ENCODE peak calls at places on chromosomes 12 and 14, in eight cellular contexts. One of them, this sample, is unnamed.
A peak's percentile ranks its signal among the peaks of the same experiment; 100 is the strongest.

GRCh38 chr14:54177861-54178591 is 218.8 kb upstream of the CDKN3 start:
- DNase-seq in OCI-LY7: no peak
- DNase-seq in HepG2: no peak
- DNase-seq in EL: peak; percentile 20
- DNase-seq in ACHN: peak; percentile 10
- DNase-seq in activated naive CD4-positive, alpha-beta T cell treated with anti-CD3 and anti-CD28 coated beads, Interleukin-2, amount 50 U/mL, for 16 hours: no peak
- DNase-seq in tibial artery: no peak
- DNase-seq in GM04504: no peak
- DNase-seq in this sample: no peak

GRCh38 chr12:130872179-130873096 is 572 bp downstream of the RAN start:
- DNase-seq in OCI-LY7: peak; percentile 57
- DNase-seq in GM04504: no peak
- DNase-seq in tibial artery: peak; percentile 69
- DNase-seq in activated naive CD4-positive, alpha-beta T cell treated with anti-CD3 and anti-CD28 coated beads, Interleukin-2, amount 50 U/mL, for 16 hours: peak; percentile 60
- DNase-seq in EL: peak; percentile 29
- DNase-seq in HepG2: no peak
- DNase-seq in ACHN: peak; percentile 44
- DNase-seq in this sample: peak; percentile 50

GRCh38 chr12:42759622-42760273 is 170.2 kb upstream of the PRICKLE1 start:
- DNase-seq in tibial artery: peak; percentile 80
- DNase-seq in activated naive CD4-positive, alpha-beta T cell treated with anti-CD3 and anti-CD28 coated beads, Interleukin-2, amount 50 U/mL, for 16 hours: no peak
- DNase-seq in HepG2: no peak
- DNase-seq in GM04504: peak; percentile 52
- DNase-seq in ACHN: peak; percentile 51
- DNase-seq in EL: peak; percentile 15
- DNase-seq in OCI-LY7: no peak
- DNase-seq in this sample: no peak

GRCh38 chr14:96795443-96795842 is 1.7 kb upstream of the VRK1 start:
- DNase-seq in activated naive CD4-positive, alpha-beta T cell treated with anti-CD3 and anti-CD28 coated beads, Interleukin-2, amount 50 U/mL, for 16 hours: no peak
- DNase-seq in tibial artery: no peak
- DNase-seq in GM04504: no peak
- DNase-seq in OCI-LY7: no peak
- DNase-seq in EL: no peak
- DNase-seq in HepG2: no peak
- DNase-seq in ACHN: no peak
- DNase-seq in this sample: no peak

GRCh38 chr14:51865953-51866747 is 5.7 kb downstream of the GNG2 start:
- DNase-seq in EL: no peak
- DNase-seq in activated naive CD4-positive, alpha-beta T cell treated with anti-CD3 and anti-CD28 coated beads, Interleukin-2, amount 50 U/mL, for 16 hours: no peak
- DNase-seq in OCI-LY7: no peak
- DNase-seq in ACHN: no peak
- DNase-seq in HepG2: no peak
- DNase-seq in GM04504: no peak
- DNase-seq in tibial artery: no peak
- DNase-seq in this sample: peak; percentile 28

GRCh38 chr14:103187911-103188310 is 64.7 kb downstream of the TNFAIP2 start:
- DNase-seq in OCI-LY7: no peak
- DNase-seq in ACHN: no peak
- DNase-seq in tibial artery: no peak
- DNase-seq in EL: no peak
- DNase-seq in HepG2: no peak
- DNase-seq in GM04504: no peak
- DNase-seq in activated naive CD4-positive, alpha-beta T cell treated with anti-CD3 and anti-CD28 coated beads, Interleukin-2, amount 50 U/mL, for 16 hours: no peak
- DNase-seq in this sample: no peak

GRCh38 chr12:50057000-50057841 is at the start of gene ASIC1:
- DNase-seq in OCI-LY7: peak; percentile 45
- DNase-seq in ACHN: peak; percentile 72
- DNase-seq in activated naive CD4-positive, alpha-beta T cell treated with anti-CD3 and anti-CD28 coated beads, Interleukin-2, amount 50 U/mL, for 16 hours: peak; percentile 64
- DNase-seq in tibial artery: peak; percentile 78
- DNase-seq in EL: peak; percentile 69
- DNase-seq in HepG2: no peak
- DNase-seq in GM04504: no peak
- DNase-seq in this sample: peak; percentile 58

GRCh38 chr12:67881565-67881964 is 107.7 kb upstream of the IFNG-AS1 start:
- DNase-seq in GM04504: no peak
- DNase-seq in EL: no peak
- DNase-seq in tibial artery: no peak
- DNase-seq in HepG2: no peak
- DNase-seq in OCI-LY7: no peak
- DNase-seq in activated naive CD4-positive, alpha-beta T cell treated with anti-CD3 and anti-CD28 coated beads, Interleukin-2, amount 50 U/mL, for 16 hours: no peak
- DNase-seq in ACHN: no peak
- DNase-seq in this sample: no peak

GRCh38 chr12:3534511-3534910 is 43.5 kb downstream of the PRMT8 start:
- DNase-seq in HepG2: no peak
- DNase-seq in EL: no peak
- DNase-seq in ACHN: no peak
- DNase-seq in GM04504: no peak
- DNase-seq in tibial artery: no peak
- DNase-seq in OCI-LY7: no peak
- DNase-seq in activated naive CD4-positive, alpha-beta T cell treated with anti-CD3 and anti-CD28 coated beads, Interleukin-2, amount 50 U/mL, for 16 hours: no peak
- DNase-seq in this sample: no peak

GRCh38 chr14:38129705-38130104 is 78.0 kb upstream of the SSTR1 start:
- DNase-seq in EL: no peak
- DNase-seq in OCI-LY7: no peak
- DNase-seq in activated naive CD4-positive, alpha-beta T cell treated with anti-CD3 and anti-CD28 coated beads, Interleukin-2, amount 50 U/mL, for 16 hours: peak; percentile 46
- DNase-seq in HepG2: no peak
- DNase-seq in tibial artery: no peak
- DNase-seq in GM04504: no peak
- DNase-seq in ACHN: no peak
- DNase-seq in this sample: peak; percentile 24

GRCh38 chr14:32609388-32609787 is 280.3 kb downstream of the AKAP6 start:
- DNase-seq in EL: no peak
- DNase-seq in ACHN: no peak
- DNase-seq in HepG2: no peak
- DNase-seq in OCI-LY7: no peak
- DNase-seq in activated naive CD4-positive, alpha-beta T cell treated with anti-CD3 and anti-CD28 coated beads, Interleukin-2, amount 50 U/mL, for 16 hours: no peak
- DNase-seq in tibial artery: no peak
- DNase-seq in GM04504: no peak
- DNase-seq in this sample: no peak

GRCh38 chr12:57229041-57229633 is 374 bp upstream of the SHMT2 start:
- DNase-seq in OCI-LY7: peak; percentile 50
- DNase-seq in HepG2: no peak
- DNase-seq in EL: no peak
- DNase-seq in tibial artery: no peak
- DNase-seq in GM04504: no peak
- DNase-seq in ACHN: no peak
- DNase-seq in activated naive CD4-positive, alpha-beta T cell treated with anti-CD3 and anti-CD28 coated beads, Interleukin-2, amount 50 U/mL, for 16 hours: no peak
- DNase-seq in this sample: peak; percentile 14

GRCh38 chr14:91888641-91889476 is 21.5 kb upstream of the TC2N start:
- DNase-seq in HepG2: no peak
- DNase-seq in activated naive CD4-positive, alpha-beta T cell treated with anti-CD3 and anti-CD28 coated beads, Interleukin-2, amount 50 U/mL, for 16 hours: no peak
- DNase-seq in GM04504: no peak
- DNase-seq in tibial artery: no peak
- DNase-seq in EL: no peak
- DNase-seq in OCI-LY7: no peak
- DNase-seq in ACHN: no peak
- DNase-seq in this sample: no peak

GRCh38 chr12:66296171-66296683 is 6.1 kb upstream of the HELB start:
- DNase-seq in ACHN: no peak
- DNase-seq in activated naive CD4-positive, alpha-beta T cell treated with anti-CD3 and anti-CD28 coated beads, Interleukin-2, amount 50 U/mL, for 16 hours: no peak
- DNase-seq in OCI-LY7: no peak
- DNase-seq in HepG2: no peak
- DNase-seq in EL: no peak
- DNase-seq in GM04504: no peak
- DNase-seq in tibial artery: no peak
- DNase-seq in this sample: no peak

GRCh38 chr12:121781751-121782615 is 11.5 kb downstream of the RHOF start:
- DNase-seq in OCI-LY7: peak; percentile 48
- DNase-seq in activated naive CD4-positive, alpha-beta T cell treated with anti-CD3 and anti-CD28 coated beads, Interleukin-2, amount 50 U/mL, for 16 hours: peak; percentile 63
- DNase-seq in HepG2: peak; percentile 68
- DNase-seq in EL: peak; percentile 31
- DNase-seq in GM04504: no peak
- DNase-seq in ACHN: no peak
- DNase-seq in tibial artery: no peak
- DNase-seq in this sample: peak; percentile 63

GRCh38 chr12:57735952-57736742 is 2.4 kb downstream of the AGAP2 start:
- DNase-seq in activated naive CD4-positive, alpha-beta T cell treated with anti-CD3 and anti-CD28 coated beads, Interleukin-2, amount 50 U/mL, for 16 hours: no peak
- DNase-seq in ACHN: peak; percentile 68
- DNase-seq in HepG2: peak; percentile 37
- DNase-seq in tibial artery: no peak
- DNase-seq in EL: peak; percentile 65
- DNase-seq in OCI-LY7: no peak
- DNase-seq in GM04504: no peak
- DNase-seq in this sample: no peak

GRCh38 chr14:104290058-104290667 is 151.8 kb downstream of the KIF26A start:
- DNase-seq in HepG2: no peak
- DNase-seq in activated naive CD4-positive, alpha-beta T cell treated with anti-CD3 and anti-CD28 coated beads, Interleukin-2, amount 50 U/mL, for 16 hours: peak; percentile 4
- DNase-seq in ACHN: no peak
- DNase-seq in GM04504: no peak
- DNase-seq in OCI-LY7: no peak
- DNase-seq in EL: no peak
- DNase-seq in tibial artery: peak; percentile 38
- DNase-seq in this sample: no peak

GRCh38 chr14:59332727-59333126 is 132.5 kb downstream of the GPR135 start:
- DNase-seq in OCI-LY7: no peak
- DNase-seq in ACHN: no peak
- DNase-seq in EL: peak; percentile 82
- DNase-seq in tibial artery: no peak
- DNase-seq in GM04504: peak; percentile 60
- DNase-seq in activated naive CD4-positive, alpha-beta T cell treated with anti-CD3 and anti-CD28 coated beads, Interleukin-2, amount 50 U/mL, for 16 hours: no peak
- DNase-seq in HepG2: no peak
- DNase-seq in this sample: no peak

GRCh38 chr12:85835417-85835809 is 796 bp downstream of the RASSF9 start:
- DNase-seq in ACHN: peak; percentile 50
- DNase-seq in tibial artery: no peak
- DNase-seq in EL: no peak
- DNase-seq in HepG2: no peak
- DNase-seq in OCI-LY7: no peak
- DNase-seq in activated naive CD4-positive, alpha-beta T cell treated with anti-CD3 and anti-CD28 coated beads, Interleukin-2, amount 50 U/mL, for 16 hours: no peak
- DNase-seq in GM04504: no peak
- DNase-seq in this sample: no peak

GRCh38 chr12:121611306-121611705 is 15.0 kb upstream of the ORAI1 start:
- DNase-seq in EL: no peak
- DNase-seq in tibial artery: no peak
- DNase-seq in activated naive CD4-positive, alpha-beta T cell treated with anti-CD3 and anti-CD28 coated beads, Interleukin-2, amount 50 U/mL, for 16 hours: peak; percentile 23
- DNase-seq in OCI-LY7: peak; percentile 48
- DNase-seq in ACHN: no peak
- DNase-seq in GM04504: no peak
- DNase-seq in HepG2: no peak
- DNase-seq in this sample: no peak

GRCh38 chr12:45726594-45727300 is 2.8 kb upstream of the ARID2 start:
- DNase-seq in activated naive CD4-positive, alpha-beta T cell treated with anti-CD3 and anti-CD28 coated beads, Interleukin-2, amount 50 U/mL, for 16 hours: peak; percentile 35
- DNase-seq in ACHN: peak; percentile 59
- DNase-seq in HepG2: peak; percentile 9
- DNase-seq in GM04504: no peak
- DNase-seq in OCI-LY7: peak; percentile 36
- DNase-seq in tibial artery: peak; percentile 83
- DNase-seq in EL: peak; percentile 53
- DNase-seq in this sample: peak; percentile 28

GRCh38 chr12:115661103-115661502 is 616.4 kb downstream of the MED13L start:
- DNase-seq in EL: peak; percentile 25
- DNase-seq in GM04504: peak; percentile 32
- DNase-seq in activated naive CD4-positive, alpha-beta T cell treated with anti-CD3 and anti-CD28 coated beads, Interleukin-2, amount 50 U/mL, for 16 hours: no peak
- DNase-seq in OCI-LY7: no peak
- DNase-seq in ACHN: no peak
- DNase-seq in tibial artery: no peak
- DNase-seq in HepG2: no peak
- DNase-seq in this sample: no peak

This sample was measured in activated CD8-positive, alpha-beta memory T cell treated with anti-CD3 and anti-CD28 coated beads, Interleukin-2, amount 50 U/mL, for 4 hours.